ENCODE peak calls at places on chromosomes 12 and 14, in four cellular contexts. One of them, this sample, is unnamed.

GRCh38 chr12:77339610-77340009 is 274.2 kb upstream of the E2F7 start:
- DNase-seq in esophagus squamous epithelium: no peak
- DNase-seq in mesothelial cell of epicardium: no peak
- DNase-seq in NCI-H460: no peak
- DNase-seq in this sample: no peak

GRCh38 chr12:80509781-80510556 is 65.9 kb downstream of the PTPRQ start:
- DNase-seq in esophagus squamous epithelium: no peak
- DNase-seq in mesothelial cell of epicardium: peak; percentile 21
- DNase-seq in NCI-H460: peak; percentile 46
- DNase-seq in this sample: no peak

GRCh38 chr14:24909523-24910302 is 140.2 kb downstream of the STXBP6 start:
- DNase-seq in esophagus squamous epithelium: no peak
- DNase-seq in NCI-H460: no peak
- DNase-seq in mesothelial cell of epicardium: no peak
- DNase-seq in this sample: no peak

GRCh38 chr12:123801573-123802178 is 39.6 kb downstream of the DNAH10 start:
- DNase-seq in mesothelial cell of epicardium: no peak
- DNase-seq in NCI-H460: peak; percentile 9
- DNase-seq in esophagus squamous epithelium: no peak
- DNase-seq in this sample: no peak

GRCh38 chr12:46663297-46663696 is 162.5 kb downstream of the SLC38A4 start:
- DNase-seq in NCI-H460: peak; percentile 17
- DNase-seq in esophagus squamous epithelium: no peak
- DNase-seq in mesothelial cell of epicardium: no peak
- DNase-seq in this sample: peak; percentile 10

GRCh38 chr14:75184447-75184846 is 8.0 kb upstream of the TMED10 start:
- DNase-seq in mesothelial cell of epicardium: no peak
- DNase-seq in NCI-H460: no peak
- DNase-seq in esophagus squamous epithelium: no peak
- DNase-seq in this sample: no peak

GRCh38 chr12:117513353-117513752 is 151.9 kb upstream of the NOS1 start:
- DNase-seq in NCI-H460: no peak
- DNase-seq in mesothelial cell of epicardium: no peak
- DNase-seq in esophagus squamous epithelium: no peak
- DNase-seq in this sample: no peak

GRCh38 chr12:93879476-93880376 is 202.6 kb downstream of the CRADD start:
- DNase-seq in mesothelial cell of epicardium: no peak
- DNase-seq in NCI-H460: no peak
- DNase-seq in esophagus squamous epithelium: no peak
- DNase-seq in this sample: no peak

GRCh38 chr12:131432532-131433260 is 278.2 kb upstream of the SFSWAP start:
- DNase-seq in mesothelial cell of epicardium: no peak
- DNase-seq in esophagus squamous epithelium: no peak
- DNase-seq in NCI-H460: no peak
- DNase-seq in this sample: no peak

GRCh38 chr14:69703047-69704046 is 63.6 kb upstream of the SRSF5 start:
- DNase-seq in mesothelial cell of epicardium: no peak
- DNase-seq in esophagus squamous epithelium: no peak
- DNase-seq in NCI-H460: no peak
- DNase-seq in this sample: no peak

GRCh38 chr12:122150127-122150681 is 23.8 kb downstream of the IL31 start:
- DNase-seq in NCI-H460: no peak
- DNase-seq in mesothelial cell of epicardium: no peak
- DNase-seq in esophagus squamous epithelium: no peak
- DNase-seq in this sample: peak; percentile 46

GRCh38 chr12:42469355-42470006 is 120.1 kb downstream of the PRICKLE1 start:
- DNase-seq in mesothelial cell of epicardium: no peak
- DNase-seq in esophagus squamous epithelium: no peak
- DNase-seq in NCI-H460: no peak
- DNase-seq in this sample: no peak

GRCh38 chr12:105911966-105912365 is 226.8 kb downstream of the NUAK1 start:
- DNase-seq in mesothelial cell of epicardium: no peak
- DNase-seq in NCI-H460: no peak
- DNase-seq in esophagus squamous epithelium: no peak
- DNase-seq in this sample: no peak

GRCh38 chr12:9869307-9870161 is at the start of gene CLEC2B:
- DNase-seq in mesothelial cell of epicardium: no peak
- DNase-seq in esophagus squamous epithelium: no peak
- DNase-seq in NCI-H460: peak; percentile 4
- DNase-seq in this sample: no peak

GRCh38 chr14:37588956-37589737 is 5.9 kb downstream of the FOXA1 start:
- DNase-seq in NCI-H460: no peak
- DNase-seq in mesothelial cell of epicardium: no peak
- DNase-seq in esophagus squamous epithelium: no peak
- DNase-seq in this sample: peak; percentile 37

GRCh38 chr14:53963491-53964227 is 7.0 kb upstream of the BMP4 start:
- DNase-seq in esophagus squamous epithelium: no peak
- DNase-seq in NCI-H460: no peak
- DNase-seq in mesothelial cell of epicardium: peak; percentile 31
- DNase-seq in this sample: no peak

GRCh38 chr12:701896-702539 is 38.8 kb upstream of the NINJ2 start:
- DNase-seq in esophagus squamous epithelium: no peak
- DNase-seq in mesothelial cell of epicardium: no peak
- DNase-seq in NCI-H460: no peak
- DNase-seq in this sample: no peak

GRCh38 chr14:68816183-68816942 is 23.5 kb upstream of the ZFP36L1 start:
- DNase-seq in mesothelial cell of epicardium: peak; percentile 90
- DNase-seq in esophagus squamous epithelium: peak; percentile 51
- DNase-seq in NCI-H460: peak; percentile 85
- DNase-seq in this sample: peak; percentile 78

GRCh38 chr12:39873065-39873464 is 232.8 kb downstream of the SLC2A13 start:
- DNase-seq in NCI-H460: no peak
- DNase-seq in mesothelial cell of epicardium: no peak
- DNase-seq in esophagus squamous epithelium: no peak
- DNase-seq in this sample: no peak

GRCh38 chr14:51269634-51270033 is 29.6 kb downstream of the TMX1 start:
- DNase-seq in mesothelial cell of epicardium: no peak
- DNase-seq in NCI-H460: no peak
- DNase-seq in esophagus squamous epithelium: no peak
- DNase-seq in this sample: no peak

GRCh38 chr12:69936214-69936731 is 111.2 kb downstream of the MYRFL start:
- DNase-seq in esophagus squamous epithelium: no peak
- DNase-seq in NCI-H460: no peak
- DNase-seq in mesothelial cell of epicardium: no peak
- DNase-seq in this sample: no peak

GRCh38 chr12:46886541-46887041 is 60.8 kb upstream of the SLC38A4 start:
- DNase-seq in NCI-H460: no peak
- DNase-seq in mesothelial cell of epicardium: no peak
- DNase-seq in esophagus squamous epithelium: no peak
- DNase-seq in this sample: no peak

GRCh38 chr12:52575256-52575655 is 1.6 kb upstream of the KRT74 start:
- DNase-seq in mesothelial cell of epicardium: no peak
- DNase-seq in esophagus squamous epithelium: no peak
- DNase-seq in NCI-H460: no peak
- DNase-seq in this sample: no peak

GRCh38 chr12:62749586-62749985 is 185.4 kb downstream of the PPM1H start:
- DNase-seq in NCI-H460: no peak
- DNase-seq in esophagus squamous epithelium: no peak
- DNase-seq in mesothelial cell of epicardium: no peak
- DNase-seq in this sample: no peak

GRCh38 chr14:95547626-95548327 is 12.9 kb downstream of the GLRX5 start:
- DNase-seq in mesothelial cell of epicardium: no peak
- DNase-seq in esophagus squamous epithelium: no peak
- DNase-seq in NCI-H460: no peak
- DNase-seq in this sample: peak; percentile 57

GRCh38 chr14:76782115-76782884 is 21.0 kb downstream of the VASH1 start:
- DNase-seq in NCI-H460: no peak
- DNase-seq in esophagus squamous epithelium: no peak
- DNase-seq in mesothelial cell of epicardium: no peak
- DNase-seq in this sample: no peak

GRCh38 chr12:119020377-119021360 is 39.3 kb downstream of the SRRM4 start:
- DNase-seq in NCI-H460: no peak
- DNase-seq in mesothelial cell of epicardium: no peak
- DNase-seq in esophagus squamous epithelium: no peak
- DNase-seq in this sample: peak; percentile 93

GRCh38 chr14:61498303-61498702 is 176.9 kb downstream of the PRKCH start:
- DNase-seq in NCI-H460: no peak
- DNase-seq in esophagus squamous epithelium: no peak
- DNase-seq in mesothelial cell of epicardium: no peak
- DNase-seq in this sample: no peak

This sample was measured in NCI-H82.